ENCODE peak calls at places on chromosomes 6 and 20, in nine cellular contexts. One of them, this sample, is unnamed.

GRCh38 chr6:34082348-34082747 is 63.5 kb downstream of the GRM4 start:
- ATAC-seq in CD4-positive, alpha-beta T cell: no peak
- ATAC-seq in right cardiac atrium: no peak
- ATAC-seq in mucosa of descending colon: no peak
- ATAC-seq in gastroesophageal sphincter: no peak
- ATAC-seq in activated naive CD4-positive, alpha-beta T cell treated with anti-CD3 and anti-CD28 coated beads, Interleukin-2, amount 50 U/mL, for 72 hours: no peak
- ATAC-seq in stimulated activated naive CD8-positive, alpha-beta T cell treated with anti-CD3 and anti-CD28 coated beads, Interleukin-15, Interleukin-2, amounts not matched to agents 100 U/mL and 50 U/mL, for 24 hours: no peak
- ATAC-seq in upper lobe of left lung: no peak
- ATAC-seq in PC-3: no peak
- ATAC-seq in this sample: no peak

GRCh38 chr6:57313711-57314471 is 3.5 kb upstream of the PRIM2 start:
- ATAC-seq in stimulated activated naive CD8-positive, alpha-beta T cell treated with anti-CD3 and anti-CD28 coated beads, Interleukin-15, Interleukin-2, amounts not matched to agents 100 U/mL and 50 U/mL, for 24 hours: no peak
- ATAC-seq in PC-3: peak; percentile 83
- ATAC-seq in activated naive CD4-positive, alpha-beta T cell treated with anti-CD3 and anti-CD28 coated beads, Interleukin-2, amount 50 U/mL, for 72 hours: no peak
- ATAC-seq in gastroesophageal sphincter: peak; percentile 71
- ATAC-seq in CD4-positive, alpha-beta T cell: no peak
- ATAC-seq in upper lobe of left lung: no peak
- ATAC-seq in right cardiac atrium: no peak
- ATAC-seq in mucosa of descending colon: peak; percentile 65
- ATAC-seq in this sample: no peak

GRCh38 chr6:14849224-14849623 is 396.6 kb upstream of the JARID2 start:
- ATAC-seq in stimulated activated naive CD8-positive, alpha-beta T cell treated with anti-CD3 and anti-CD28 coated beads, Interleukin-15, Interleukin-2, amounts not matched to agents 100 U/mL and 50 U/mL, for 24 hours: no peak
- ATAC-seq in gastroesophageal sphincter: no peak
- ATAC-seq in activated naive CD4-positive, alpha-beta T cell treated with anti-CD3 and anti-CD28 coated beads, Interleukin-2, amount 50 U/mL, for 72 hours: no peak
- ATAC-seq in mucosa of descending colon: no peak
- ATAC-seq in right cardiac atrium: no peak
- ATAC-seq in CD4-positive, alpha-beta T cell: no peak
- ATAC-seq in upper lobe of left lung: no peak
- ATAC-seq in PC-3: no peak
- ATAC-seq in this sample: no peak

GRCh38 chr6:130964808-130965604 is 98.0 kb downstream of the EPB41L2 start:
- ATAC-seq in CD4-positive, alpha-beta T cell: no peak
- ATAC-seq in activated naive CD4-positive, alpha-beta T cell treated with anti-CD3 and anti-CD28 coated beads, Interleukin-2, amount 50 U/mL, for 72 hours: peak; percentile 16
- ATAC-seq in PC-3: no peak
- ATAC-seq in mucosa of descending colon: no peak
- ATAC-seq in stimulated activated naive CD8-positive, alpha-beta T cell treated with anti-CD3 and anti-CD28 coated beads, Interleukin-15, Interleukin-2, amounts not matched to agents 100 U/mL and 50 U/mL, for 24 hours: no peak
- ATAC-seq in gastroesophageal sphincter: no peak
- ATAC-seq in upper lobe of left lung: no peak
- ATAC-seq in right cardiac atrium: no peak
- ATAC-seq in this sample: no peak

GRCh38 chr6:127637830-127638229 is 60.9 kb downstream of the C6orf58 start:
- ATAC-seq in right cardiac atrium: no peak
- ATAC-seq in CD4-positive, alpha-beta T cell: no peak
- ATAC-seq in stimulated activated naive CD8-positive, alpha-beta T cell treated with anti-CD3 and anti-CD28 coated beads, Interleukin-15, Interleukin-2, amounts not matched to agents 100 U/mL and 50 U/mL, for 24 hours: no peak
- ATAC-seq in activated naive CD4-positive, alpha-beta T cell treated with anti-CD3 and anti-CD28 coated beads, Interleukin-2, amount 50 U/mL, for 72 hours: no peak
- ATAC-seq in upper lobe of left lung: no peak
- ATAC-seq in mucosa of descending colon: no peak
- ATAC-seq in PC-3: no peak
- ATAC-seq in gastroesophageal sphincter: no peak
- ATAC-seq in this sample: no peak

GRCh38 chr6:137870744-137871247 is 3.7 kb downstream of the TNFAIP3 start:
- ATAC-seq in CD4-positive, alpha-beta T cell: peak; percentile 13
- ATAC-seq in mucosa of descending colon: no peak
- ATAC-seq in right cardiac atrium: no peak
- ATAC-seq in stimulated activated naive CD8-positive, alpha-beta T cell treated with anti-CD3 and anti-CD28 coated beads, Interleukin-15, Interleukin-2, amounts not matched to agents 100 U/mL and 50 U/mL, for 24 hours: peak; percentile 45
- ATAC-seq in activated naive CD4-positive, alpha-beta T cell treated with anti-CD3 and anti-CD28 coated beads, Interleukin-2, amount 50 U/mL, for 72 hours: peak; percentile 41
- ATAC-seq in upper lobe of left lung: no peak
- ATAC-seq in PC-3: no peak
- ATAC-seq in gastroesophageal sphincter: no peak
- ATAC-seq in this sample: peak; percentile 25

GRCh38 chr6:33683051-33683571 is 28.4 kb downstream of the UQCC2 start:
- ATAC-seq in stimulated activated naive CD8-positive, alpha-beta T cell treated with anti-CD3 and anti-CD28 coated beads, Interleukin-15, Interleukin-2, amounts not matched to agents 100 U/mL and 50 U/mL, for 24 hours: peak; percentile 60
- ATAC-seq in upper lobe of left lung: no peak
- ATAC-seq in PC-3: no peak
- ATAC-seq in right cardiac atrium: no peak
- ATAC-seq in mucosa of descending colon: no peak
- ATAC-seq in activated naive CD4-positive, alpha-beta T cell treated with anti-CD3 and anti-CD28 coated beads, Interleukin-2, amount 50 U/mL, for 72 hours: peak; percentile 43
- ATAC-seq in gastroesophageal sphincter: no peak
- ATAC-seq in CD4-positive, alpha-beta T cell: peak; percentile 84
- ATAC-seq in this sample: peak; percentile 51

GRCh38 chr6:117958536-117958935 is 51.5 kb downstream of the SLC35F1 start:
- ATAC-seq in right cardiac atrium: no peak
- ATAC-seq in CD4-positive, alpha-beta T cell: no peak
- ATAC-seq in activated naive CD4-positive, alpha-beta T cell treated with anti-CD3 and anti-CD28 coated beads, Interleukin-2, amount 50 U/mL, for 72 hours: no peak
- ATAC-seq in upper lobe of left lung: no peak
- ATAC-seq in mucosa of descending colon: peak; percentile 64
- ATAC-seq in PC-3: no peak
- ATAC-seq in stimulated activated naive CD8-positive, alpha-beta T cell treated with anti-CD3 and anti-CD28 coated beads, Interleukin-15, Interleukin-2, amounts not matched to agents 100 U/mL and 50 U/mL, for 24 hours: no peak
- ATAC-seq in gastroesophageal sphincter: no peak
- ATAC-seq in this sample: no peak

GRCh38 chr20:49268600-49269365 is 9.1 kb downstream of the ZNFX1 start:
- ATAC-seq in mucosa of descending colon: peak; percentile 12
- ATAC-seq in right cardiac atrium: no peak
- ATAC-seq in stimulated activated naive CD8-positive, alpha-beta T cell treated with anti-CD3 and anti-CD28 coated beads, Interleukin-15, Interleukin-2, amounts not matched to agents 100 U/mL and 50 U/mL, for 24 hours: no peak
- ATAC-seq in gastroesophageal sphincter: no peak
- ATAC-seq in CD4-positive, alpha-beta T cell: no peak
- ATAC-seq in activated naive CD4-positive, alpha-beta T cell treated with anti-CD3 and anti-CD28 coated beads, Interleukin-2, amount 50 U/mL, for 72 hours: no peak
- ATAC-seq in upper lobe of left lung: no peak
- ATAC-seq in PC-3: peak; percentile 28
- ATAC-seq in this sample: peak; percentile 67

GRCh38 chr20:39756828-39757227 is 794.7 kb downstream of the DHX35 start:
- ATAC-seq in gastroesophageal sphincter: no peak
- ATAC-seq in activated naive CD4-positive, alpha-beta T cell treated with anti-CD3 and anti-CD28 coated beads, Interleukin-2, amount 50 U/mL, for 72 hours: no peak
- ATAC-seq in right cardiac atrium: no peak
- ATAC-seq in stimulated activated naive CD8-positive, alpha-beta T cell treated with anti-CD3 and anti-CD28 coated beads, Interleukin-15, Interleukin-2, amounts not matched to agents 100 U/mL and 50 U/mL, for 24 hours: no peak
- ATAC-seq in CD4-positive, alpha-beta T cell: no peak
- ATAC-seq in upper lobe of left lung: no peak
- ATAC-seq in PC-3: no peak
- ATAC-seq in mucosa of descending colon: no peak
- ATAC-seq in this sample: no peak

GRCh38 chr6:56840467-56841371 is 114.2 kb upstream of the BEND6 start:
- ATAC-seq in right cardiac atrium: no peak
- ATAC-seq in mucosa of descending colon: peak; percentile 31
- ATAC-seq in CD4-positive, alpha-beta T cell: no peak
- ATAC-seq in PC-3: peak; percentile 39
- ATAC-seq in upper lobe of left lung: no peak
- ATAC-seq in stimulated activated naive CD8-positive, alpha-beta T cell treated with anti-CD3 and anti-CD28 coated beads, Interleukin-15, Interleukin-2, amounts not matched to agents 100 U/mL and 50 U/mL, for 24 hours: no peak
- ATAC-seq in activated naive CD4-positive, alpha-beta T cell treated with anti-CD3 and anti-CD28 coated beads, Interleukin-2, amount 50 U/mL, for 72 hours: no peak
- ATAC-seq in gastroesophageal sphincter: peak; percentile 56
- ATAC-seq in this sample: no peak

GRCh38 chr6:81171991-81172740 is 580.3 kb downstream of the TENT5A start:
- ATAC-seq in upper lobe of left lung: no peak
- ATAC-seq in mucosa of descending colon: no peak
- ATAC-seq in stimulated activated naive CD8-positive, alpha-beta T cell treated with anti-CD3 and anti-CD28 coated beads, Interleukin-15, Interleukin-2, amounts not matched to agents 100 U/mL and 50 U/mL, for 24 hours: no peak
- ATAC-seq in PC-3: peak; percentile 54
- ATAC-seq in CD4-positive, alpha-beta T cell: no peak
- ATAC-seq in activated naive CD4-positive, alpha-beta T cell treated with anti-CD3 and anti-CD28 coated beads, Interleukin-2, amount 50 U/mL, for 72 hours: no peak
- ATAC-seq in gastroesophageal sphincter: peak; percentile 82
- ATAC-seq in right cardiac atrium: peak; percentile 86
- ATAC-seq in this sample: no peak

GRCh38 chr20:45783656-45784294 is 7.9 kb downstream of the WFDC3 start:
- ATAC-seq in stimulated activated naive CD8-positive, alpha-beta T cell treated with anti-CD3 and anti-CD28 coated beads, Interleukin-15, Interleukin-2, amounts not matched to agents 100 U/mL and 50 U/mL, for 24 hours: no peak
- ATAC-seq in right cardiac atrium: no peak
- ATAC-seq in activated naive CD4-positive, alpha-beta T cell treated with anti-CD3 and anti-CD28 coated beads, Interleukin-2, amount 50 U/mL, for 72 hours: no peak
- ATAC-seq in PC-3: no peak
- ATAC-seq in upper lobe of left lung: no peak
- ATAC-seq in gastroesophageal sphincter: no peak
- ATAC-seq in CD4-positive, alpha-beta T cell: no peak
- ATAC-seq in mucosa of descending colon: peak; percentile 51
- ATAC-seq in this sample: no peak

GRCh38 chr20:35607003-35607735 is 8.5 kb upstream of the SPAG4 start:
- ATAC-seq in upper lobe of left lung: no peak
- ATAC-seq in activated naive CD4-positive, alpha-beta T cell treated with anti-CD3 and anti-CD28 coated beads, Interleukin-2, amount 50 U/mL, for 72 hours: no peak
- ATAC-seq in CD4-positive, alpha-beta T cell: no peak
- ATAC-seq in gastroesophageal sphincter: no peak
- ATAC-seq in stimulated activated naive CD8-positive, alpha-beta T cell treated with anti-CD3 and anti-CD28 coated beads, Interleukin-15, Interleukin-2, amounts not matched to agents 100 U/mL and 50 U/mL, for 24 hours: no peak
- ATAC-seq in PC-3: peak; percentile 83
- ATAC-seq in mucosa of descending colon: peak; percentile 22
- ATAC-seq in right cardiac atrium: no peak
- ATAC-seq in this sample: no peak

GRCh38 chr20:50628326-50628725 is 63.0 kb downstream of the RIPOR3 start:
- ATAC-seq in right cardiac atrium: no peak
- ATAC-seq in CD4-positive, alpha-beta T cell: no peak
- ATAC-seq in mucosa of descending colon: no peak
- ATAC-seq in upper lobe of left lung: no peak
- ATAC-seq in stimulated activated naive CD8-positive, alpha-beta T cell treated with anti-CD3 and anti-CD28 coated beads, Interleukin-15, Interleukin-2, amounts not matched to agents 100 U/mL and 50 U/mL, for 24 hours: no peak
- ATAC-seq in gastroesophageal sphincter: no peak
- ATAC-seq in PC-3: no peak
- ATAC-seq in activated naive CD4-positive, alpha-beta T cell treated with anti-CD3 and anti-CD28 coated beads, Interleukin-2, amount 50 U/mL, for 72 hours: no peak
- ATAC-seq in this sample: no peak

GRCh38 chr20:40160151-40160550 is 528.9 kb downstream of the MAFB start:
- ATAC-seq in right cardiac atrium: peak; percentile 87
- ATAC-seq in activated naive CD4-positive, alpha-beta T cell treated with anti-CD3 and anti-CD28 coated beads, Interleukin-2, amount 50 U/mL, for 72 hours: no peak
- ATAC-seq in CD4-positive, alpha-beta T cell: no peak
- ATAC-seq in upper lobe of left lung: peak; percentile 69
- ATAC-seq in gastroesophageal sphincter: peak; percentile 60
- ATAC-seq in mucosa of descending colon: peak; percentile 72
- ATAC-seq in PC-3: peak; percentile 45
- ATAC-seq in stimulated activated naive CD8-positive, alpha-beta T cell treated with anti-CD3 and anti-CD28 coated beads, Interleukin-15, Interleukin-2, amounts not matched to agents 100 U/mL and 50 U/mL, for 24 hours: no peak
- ATAC-seq in this sample: no peak

GRCh38 chr6:221531-222349 is 70.5 kb upstream of the DUSP22 start:
- ATAC-seq in stimulated activated naive CD8-positive, alpha-beta T cell treated with anti-CD3 and anti-CD28 coated beads, Interleukin-15, Interleukin-2, amounts not matched to agents 100 U/mL and 50 U/mL, for 24 hours: no peak
- ATAC-seq in right cardiac atrium: no peak
- ATAC-seq in upper lobe of left lung: no peak
- ATAC-seq in activated naive CD4-positive, alpha-beta T cell treated with anti-CD3 and anti-CD28 coated beads, Interleukin-2, amount 50 U/mL, for 72 hours: no peak
- ATAC-seq in PC-3: no peak
- ATAC-seq in CD4-positive, alpha-beta T cell: no peak
- ATAC-seq in gastroesophageal sphincter: no peak
- ATAC-seq in mucosa of descending colon: no peak
- ATAC-seq in this sample: no peak

GRCh38 chr20:22977047-22977785 is 57.9 kb upstream of the SSTR4 start:
- ATAC-seq in CD4-positive, alpha-beta T cell: no peak
- ATAC-seq in upper lobe of left lung: peak; percentile 45
- ATAC-seq in mucosa of descending colon: no peak
- ATAC-seq in right cardiac atrium: peak; percentile 93
- ATAC-seq in activated naive CD4-positive, alpha-beta T cell treated with anti-CD3 and anti-CD28 coated beads, Interleukin-2, amount 50 U/mL, for 72 hours: no peak
- ATAC-seq in PC-3: no peak
- ATAC-seq in gastroesophageal sphincter: peak; percentile 87
- ATAC-seq in stimulated activated naive CD8-positive, alpha-beta T cell treated with anti-CD3 and anti-CD28 coated beads, Interleukin-15, Interleukin-2, amounts not matched to agents 100 U/mL and 50 U/mL, for 24 hours: no peak
- ATAC-seq in this sample: no peak

GRCh38 chr6:39243809-39244208 is 14.5 kb upstream of the KCNK5 start:
- ATAC-seq in PC-3: no peak
- ATAC-seq in mucosa of descending colon: no peak
- ATAC-seq in activated naive CD4-positive, alpha-beta T cell treated with anti-CD3 and anti-CD28 coated beads, Interleukin-2, amount 50 U/mL, for 72 hours: no peak
- ATAC-seq in right cardiac atrium: peak; percentile 20
- ATAC-seq in gastroesophageal sphincter: peak; percentile 79
- ATAC-seq in stimulated activated naive CD8-positive, alpha-beta T cell treated with anti-CD3 and anti-CD28 coated beads, Interleukin-15, Interleukin-2, amounts not matched to agents 100 U/mL and 50 U/mL, for 24 hours: no peak
- ATAC-seq in CD4-positive, alpha-beta T cell: no peak
- ATAC-seq in upper lobe of left lung: no peak
- ATAC-seq in this sample: no peak

GRCh38 chr6:36730424-36731380 is 33.1 kb downstream of the RAB44 start:
- ATAC-seq in upper lobe of left lung: no peak
- ATAC-seq in CD4-positive, alpha-beta T cell: no peak
- ATAC-seq in stimulated activated naive CD8-positive, alpha-beta T cell treated with anti-CD3 and anti-CD28 coated beads, Interleukin-15, Interleukin-2, amounts not matched to agents 100 U/mL and 50 U/mL, for 24 hours: no peak
- ATAC-seq in PC-3: no peak
- ATAC-seq in mucosa of descending colon: no peak
- ATAC-seq in activated naive CD4-positive, alpha-beta T cell treated with anti-CD3 and anti-CD28 coated beads, Interleukin-2, amount 50 U/mL, for 72 hours: no peak
- ATAC-seq in right cardiac atrium: no peak
- ATAC-seq in gastroesophageal sphincter: no peak
- ATAC-seq in this sample: no peak

GRCh38 chr6:106156413-106156812 is 70.3 kb downstream of the PRDM1 start:
- ATAC-seq in right cardiac atrium: no peak
- ATAC-seq in PC-3: no peak
- ATAC-seq in upper lobe of left lung: no peak
- ATAC-seq in activated naive CD4-positive, alpha-beta T cell treated with anti-CD3 and anti-CD28 coated beads, Interleukin-2, amount 50 U/mL, for 72 hours: no peak
- ATAC-seq in gastroesophageal sphincter: no peak
- ATAC-seq in CD4-positive, alpha-beta T cell: no peak
- ATAC-seq in mucosa of descending colon: no peak
- ATAC-seq in stimulated activated naive CD8-positive, alpha-beta T cell treated with anti-CD3 and anti-CD28 coated beads, Interleukin-15, Interleukin-2, amounts not matched to agents 100 U/mL and 50 U/mL, for 24 hours: no peak
- ATAC-seq in this sample: no peak

GRCh38 chr20:50690979-50691584 is at the start of gene RIPOR3:
- ATAC-seq in activated naive CD4-positive, alpha-beta T cell treated with anti-CD3 and anti-CD28 coated beads, Interleukin-2, amount 50 U/mL, for 72 hours: no peak
- ATAC-seq in right cardiac atrium: peak; percentile 43
- ATAC-seq in mucosa of descending colon: peak; percentile 29
- ATAC-seq in CD4-positive, alpha-beta T cell: no peak
- ATAC-seq in stimulated activated naive CD8-positive, alpha-beta T cell treated with anti-CD3 and anti-CD28 coated beads, Interleukin-15, Interleukin-2, amounts not matched to agents 100 U/mL and 50 U/mL, for 24 hours: peak; percentile 33
- ATAC-seq in PC-3: no peak
- ATAC-seq in upper lobe of left lung: peak; percentile 42
- ATAC-seq in gastroesophageal sphincter: peak; percentile 13
- ATAC-seq in this sample: no peak

GRCh38 chr6:56491606-56492328 is 150.9 kb downstream of the DST start:
- ATAC-seq in stimulated activated naive CD8-positive, alpha-beta T cell treated with anti-CD3 and anti-CD28 coated beads, Interleukin-15, Interleukin-2, amounts not matched to agents 100 U/mL and 50 U/mL, for 24 hours: no peak
- ATAC-seq in mucosa of descending colon: no peak
- ATAC-seq in upper lobe of left lung: no peak
- ATAC-seq in activated naive CD4-positive, alpha-beta T cell treated with anti-CD3 and anti-CD28 coated beads, Interleukin-2, amount 50 U/mL, for 72 hours: no peak
- ATAC-seq in CD4-positive, alpha-beta T cell: no peak
- ATAC-seq in PC-3: no peak
- ATAC-seq in gastroesophageal sphincter: no peak
- ATAC-seq in right cardiac atrium: peak; percentile 56
- ATAC-seq in this sample: no peak

GRCh38 chr6:12490376-12490903 is 200.3 kb downstream of the EDN1 start:
- ATAC-seq in activated naive CD4-positive, alpha-beta T cell treated with anti-CD3 and anti-CD28 coated beads, Interleukin-2, amount 50 U/mL, for 72 hours: peak; percentile 16
- ATAC-seq in CD4-positive, alpha-beta T cell: no peak
- ATAC-seq in stimulated activated naive CD8-positive, alpha-beta T cell treated with anti-CD3 and anti-CD28 coated beads, Interleukin-15, Interleukin-2, amounts not matched to agents 100 U/mL and 50 U/mL, for 24 hours: peak; percentile 25
- ATAC-seq in gastroesophageal sphincter: no peak
- ATAC-seq in right cardiac atrium: no peak
- ATAC-seq in upper lobe of left lung: no peak
- ATAC-seq in PC-3: no peak
- ATAC-seq in mucosa of descending colon: no peak
- ATAC-seq in this sample: no peak

GRCh38 chr6:6597682-6598081 is 9.2 kb downstream of the LY86 start:
- ATAC-seq in CD4-positive, alpha-beta T cell: no peak
- ATAC-seq in upper lobe of left lung: no peak
- ATAC-seq in gastroesophageal sphincter: no peak
- ATAC-seq in mucosa of descending colon: no peak
- ATAC-seq in right cardiac atrium: no peak
- ATAC-seq in PC-3: no peak
- ATAC-seq in stimulated activated naive CD8-positive, alpha-beta T cell treated with anti-CD3 and anti-CD28 coated beads, Interleukin-15, Interleukin-2, amounts not matched to agents 100 U/mL and 50 U/mL, for 24 hours: no peak
- ATAC-seq in activated naive CD4-positive, alpha-beta T cell treated with anti-CD3 and anti-CD28 coated beads, Interleukin-2, amount 50 U/mL, for 72 hours: no peak
- ATAC-seq in this sample: no peak

GRCh38 chr6:145866449-145867401 is 52.1 kb upstream of the FBXO30 start:
- ATAC-seq in mucosa of descending colon: no peak
- ATAC-seq in CD4-positive, alpha-beta T cell: peak; percentile 72
- ATAC-seq in upper lobe of left lung: no peak
- ATAC-seq in PC-3: no peak
- ATAC-seq in activated naive CD4-positive, alpha-beta T cell treated with anti-CD3 and anti-CD28 coated beads, Interleukin-2, amount 50 U/mL, for 72 hours: no peak
- ATAC-seq in gastroesophageal sphincter: no peak
- ATAC-seq in stimulated activated naive CD8-positive, alpha-beta T cell treated with anti-CD3 and anti-CD28 coated beads, Interleukin-15, Interleukin-2, amounts not matched to agents 100 U/mL and 50 U/mL, for 24 hours: no peak
- ATAC-seq in right cardiac atrium: no peak
- ATAC-seq in this sample: peak; percentile 69

GRCh38 chr6:129643968-129644367 is 66.0 kb downstream of the ARHGAP18 start:
- ATAC-seq in right cardiac atrium: no peak
- ATAC-seq in upper lobe of left lung: no peak
- ATAC-seq in mucosa of descending colon: no peak
- ATAC-seq in CD4-positive, alpha-beta T cell: no peak
- ATAC-seq in gastroesophageal sphincter: no peak
- ATAC-seq in PC-3: no peak
- ATAC-seq in activated naive CD4-positive, alpha-beta T cell treated with anti-CD3 and anti-CD28 coated beads, Interleukin-2, amount 50 U/mL, for 72 hours: no peak
- ATAC-seq in stimulated activated naive CD8-positive, alpha-beta T cell treated with anti-CD3 and anti-CD28 coated beads, Interleukin-15, Interleukin-2, amounts not matched to agents 100 U/mL and 50 U/mL, for 24 hours: no peak
- ATAC-seq in this sample: no peak

GRCh38 chr20:44112889-44113641 is 73.9 kb downstream of the JPH2 start:
- ATAC-seq in upper lobe of left lung: no peak
- ATAC-seq in PC-3: no peak
- ATAC-seq in mucosa of descending colon: no peak
- ATAC-seq in CD4-positive, alpha-beta T cell: no peak
- ATAC-seq in gastroesophageal sphincter: no peak
- ATAC-seq in stimulated activated naive CD8-positive, alpha-beta T cell treated with anti-CD3 and anti-CD28 coated beads, Interleukin-15, Interleukin-2, amounts not matched to agents 100 U/mL and 50 U/mL, for 24 hours: no peak
- ATAC-seq in right cardiac atrium: no peak
- ATAC-seq in activated naive CD4-positive, alpha-beta T cell treated with anti-CD3 and anti-CD28 coated beads, Interleukin-2, amount 50 U/mL, for 72 hours: no peak
- ATAC-seq in this sample: no peak